ENCODE peak calls at places on chromosomes 5 and 9, in nine cellular contexts. One of them, this sample, is unnamed.

GRCh38 chr9:96139592-96140251 is 162.3 kb downstream of the HSD17B3 start:
- DNase-seq in body of pancreas: no peak
- DNase-seq in cardiac fibroblast: peak
- DNase-seq in ovary: peak
- DNase-seq in activated naive CD8-positive, alpha-beta T cell treated with anti-CD3 and anti-CD28 coated beads, Interleukin-2, amount 50 U/mL, for 24 hours: no peak
- DNase-seq in mucosa of gallbladder: peak
- DNase-seq in left ventricle myocardium inferior: no peak
- DNase-seq in GM23248: peak
- DNase-seq in mesenteric fat pad: no peak
- DNase-seq in this sample: peak

GRCh38 chr9:76987594-76988200 is 31.8 kb upstream of the FOXB2 start:
- DNase-seq in mesenteric fat pad: no peak
- DNase-seq in body of pancreas: no peak
- DNase-seq in GM23248: peak
- DNase-seq in activated naive CD8-positive, alpha-beta T cell treated with anti-CD3 and anti-CD28 coated beads, Interleukin-2, amount 50 U/mL, for 24 hours: peak
- DNase-seq in left ventricle myocardium inferior: no peak
- DNase-seq in cardiac fibroblast: peak
- DNase-seq in mucosa of gallbladder: peak
- DNase-seq in ovary: no peak
- DNase-seq in this sample: peak

GRCh38 chr5:157342822-157343402 is 77.0 kb downstream of the CYFIP2 start:
- DNase-seq in left ventricle myocardium inferior: no peak
- DNase-seq in GM23248: peak
- DNase-seq in mucosa of gallbladder: peak
- DNase-seq in mesenteric fat pad: no peak
- DNase-seq in ovary: no peak
- DNase-seq in activated naive CD8-positive, alpha-beta T cell treated with anti-CD3 and anti-CD28 coated beads, Interleukin-2, amount 50 U/mL, for 24 hours: peak
- DNase-seq in cardiac fibroblast: peak
- DNase-seq in body of pancreas: peak
- DNase-seq in this sample: no peak

GRCh38 chr9:130184983-130185382 is 12.8 kb downstream of the NCS1 start:
- DNase-seq in GM23248: no peak
- DNase-seq in ovary: no peak
- DNase-seq in mucosa of gallbladder: no peak
- DNase-seq in left ventricle myocardium inferior: no peak
- DNase-seq in body of pancreas: no peak
- DNase-seq in cardiac fibroblast: no peak
- DNase-seq in activated naive CD8-positive, alpha-beta T cell treated with anti-CD3 and anti-CD28 coated beads, Interleukin-2, amount 50 U/mL, for 24 hours: no peak
- DNase-seq in mesenteric fat pad: no peak
- DNase-seq in this sample: no peak

GRCh38 chr5:8843766-8844165 is 702.1 kb downstream of the SEMA5A start:
- DNase-seq in mesenteric fat pad: no peak
- DNase-seq in GM23248: peak
- DNase-seq in body of pancreas: no peak
- DNase-seq in ovary: no peak
- DNase-seq in cardiac fibroblast: peak
- DNase-seq in left ventricle myocardium inferior: peak
- DNase-seq in activated naive CD8-positive, alpha-beta T cell treated with anti-CD3 and anti-CD28 coated beads, Interleukin-2, amount 50 U/mL, for 24 hours: no peak
- DNase-seq in mucosa of gallbladder: peak
- DNase-seq in this sample: no peak

GRCh38 chr5:155728146-155728856 is 598.7 kb upstream of the SGCD start:
- DNase-seq in activated naive CD8-positive, alpha-beta T cell treated with anti-CD3 and anti-CD28 coated beads, Interleukin-2, amount 50 U/mL, for 24 hours: no peak
- DNase-seq in cardiac fibroblast: peak
- DNase-seq in mucosa of gallbladder: peak
- DNase-seq in left ventricle myocardium inferior: peak
- DNase-seq in body of pancreas: peak
- DNase-seq in mesenteric fat pad: peak
- DNase-seq in GM23248: peak
- DNase-seq in ovary: peak
- DNase-seq in this sample: peak

GRCh38 chr5:116037236-116037822 is 5.1 kb downstream of the ARL14EPL start:
- DNase-seq in mucosa of gallbladder: no peak
- DNase-seq in GM23248: peak
- DNase-seq in body of pancreas: no peak
- DNase-seq in left ventricle myocardium inferior: no peak
- DNase-seq in mesenteric fat pad: no peak
- DNase-seq in activated naive CD8-positive, alpha-beta T cell treated with anti-CD3 and anti-CD28 coated beads, Interleukin-2, amount 50 U/mL, for 24 hours: no peak
- DNase-seq in ovary: no peak
- DNase-seq in cardiac fibroblast: peak
- DNase-seq in this sample: no peak

GRCh38 chr5:79983618-79984017 is 7.4 kb downstream of the MTX3 start:
- DNase-seq in mucosa of gallbladder: no peak
- DNase-seq in cardiac fibroblast: no peak
- DNase-seq in left ventricle myocardium inferior: no peak
- DNase-seq in activated naive CD8-positive, alpha-beta T cell treated with anti-CD3 and anti-CD28 coated beads, Interleukin-2, amount 50 U/mL, for 24 hours: no peak
- DNase-seq in GM23248: peak
- DNase-seq in ovary: no peak
- DNase-seq in body of pancreas: no peak
- DNase-seq in mesenteric fat pad: no peak
- DNase-seq in this sample: no peak

GRCh38 chr5:39449572-39449971 is 24.8 kb upstream of the DAB2 start:
- DNase-seq in left ventricle myocardium inferior: no peak
- DNase-seq in GM23248: no peak
- DNase-seq in mesenteric fat pad: no peak
- DNase-seq in cardiac fibroblast: no peak
- DNase-seq in ovary: no peak
- DNase-seq in mucosa of gallbladder: no peak
- DNase-seq in activated naive CD8-positive, alpha-beta T cell treated with anti-CD3 and anti-CD28 coated beads, Interleukin-2, amount 50 U/mL, for 24 hours: no peak
- DNase-seq in body of pancreas: no peak
- DNase-seq in this sample: no peak

GRCh38 chr5:177131711-177132503 is 1.7 kb upstream of the NSD1 start:
- DNase-seq in ovary: peak
- DNase-seq in mucosa of gallbladder: no peak
- DNase-seq in GM23248: no peak
- DNase-seq in activated naive CD8-positive, alpha-beta T cell treated with anti-CD3 and anti-CD28 coated beads, Interleukin-2, amount 50 U/mL, for 24 hours: no peak
- DNase-seq in mesenteric fat pad: peak
- DNase-seq in body of pancreas: peak
- DNase-seq in cardiac fibroblast: peak
- DNase-seq in left ventricle myocardium inferior: peak
- DNase-seq in this sample: no peak

GRCh38 chr5:96881511-96882115 is 5.3 kb downstream of the ERAP2 start:
- DNase-seq in mucosa of gallbladder: no peak
- DNase-seq in activated naive CD8-positive, alpha-beta T cell treated with anti-CD3 and anti-CD28 coated beads, Interleukin-2, amount 50 U/mL, for 24 hours: no peak
- DNase-seq in cardiac fibroblast: peak
- DNase-seq in mesenteric fat pad: no peak
- DNase-seq in GM23248: peak
- DNase-seq in ovary: no peak
- DNase-seq in left ventricle myocardium inferior: no peak
- DNase-seq in body of pancreas: no peak
- DNase-seq in this sample: no peak

GRCh38 chr5:90399251-90399650 is 10.3 kb downstream of the CETN3 start:
- DNase-seq in activated naive CD8-positive, alpha-beta T cell treated with anti-CD3 and anti-CD28 coated beads, Interleukin-2, amount 50 U/mL, for 24 hours: no peak
- DNase-seq in body of pancreas: no peak
- DNase-seq in mesenteric fat pad: no peak
- DNase-seq in left ventricle myocardium inferior: no peak
- DNase-seq in cardiac fibroblast: peak
- DNase-seq in ovary: no peak
- DNase-seq in mucosa of gallbladder: no peak
- DNase-seq in GM23248: no peak
- DNase-seq in this sample: no peak

GRCh38 chr9:125755340-125755739 is 8.2 kb downstream of the PBX3 start:
- DNase-seq in mucosa of gallbladder: no peak
- DNase-seq in ovary: no peak
- DNase-seq in GM23248: no peak
- DNase-seq in left ventricle myocardium inferior: no peak
- DNase-seq in cardiac fibroblast: no peak
- DNase-seq in mesenteric fat pad: no peak
- DNase-seq in activated naive CD8-positive, alpha-beta T cell treated with anti-CD3 and anti-CD28 coated beads, Interleukin-2, amount 50 U/mL, for 24 hours: no peak
- DNase-seq in body of pancreas: no peak
- DNase-seq in this sample: no peak

GRCh38 chr5:159104058-159104651 is 4.4 kb upstream of the EBF1 start:
- DNase-seq in ovary: peak
- DNase-seq in GM23248: peak
- DNase-seq in mucosa of gallbladder: no peak
- DNase-seq in mesenteric fat pad: no peak
- DNase-seq in body of pancreas: no peak
- DNase-seq in left ventricle myocardium inferior: no peak
- DNase-seq in activated naive CD8-positive, alpha-beta T cell treated with anti-CD3 and anti-CD28 coated beads, Interleukin-2, amount 50 U/mL, for 24 hours: no peak
- DNase-seq in cardiac fibroblast: peak
- DNase-seq in this sample: no peak

GRCh38 chr9:133754187-133754586 is 16.0 kb upstream of the SARDH start:
- DNase-seq in ovary: no peak
- DNase-seq in activated naive CD8-positive, alpha-beta T cell treated with anti-CD3 and anti-CD28 coated beads, Interleukin-2, amount 50 U/mL, for 24 hours: no peak
- DNase-seq in cardiac fibroblast: no peak
- DNase-seq in GM23248: no peak
- DNase-seq in body of pancreas: peak
- DNase-seq in mesenteric fat pad: peak
- DNase-seq in mucosa of gallbladder: peak
- DNase-seq in left ventricle myocardium inferior: no peak
- DNase-seq in this sample: no peak

GRCh38 chr5:35753500-35753899 is 103.2 kb upstream of the IL7R start:
- DNase-seq in left ventricle myocardium inferior: no peak
- DNase-seq in body of pancreas: no peak
- DNase-seq in mesenteric fat pad: no peak
- DNase-seq in mucosa of gallbladder: no peak
- DNase-seq in ovary: no peak
- DNase-seq in GM23248: no peak
- DNase-seq in activated naive CD8-positive, alpha-beta T cell treated with anti-CD3 and anti-CD28 coated beads, Interleukin-2, amount 50 U/mL, for 24 hours: no peak
- DNase-seq in cardiac fibroblast: no peak
- DNase-seq in this sample: no peak

GRCh38 chr5:120451445-120451844 is 12.7 kb upstream of the PRR16 start:
- DNase-seq in activated naive CD8-positive, alpha-beta T cell treated with anti-CD3 and anti-CD28 coated beads, Interleukin-2, amount 50 U/mL, for 24 hours: no peak
- DNase-seq in mesenteric fat pad: no peak
- DNase-seq in mucosa of gallbladder: no peak
- DNase-seq in ovary: no peak
- DNase-seq in left ventricle myocardium inferior: no peak
- DNase-seq in GM23248: no peak
- DNase-seq in cardiac fibroblast: no peak
- DNase-seq in body of pancreas: no peak
- DNase-seq in this sample: no peak

GRCh38 chr5:123085638-123086286 is 3.3 kb upstream of the PRDM6 start:
- DNase-seq in ovary: no peak
- DNase-seq in activated naive CD8-positive, alpha-beta T cell treated with anti-CD3 and anti-CD28 coated beads, Interleukin-2, amount 50 U/mL, for 24 hours: no peak
- DNase-seq in left ventricle myocardium inferior: no peak
- DNase-seq in mesenteric fat pad: no peak
- DNase-seq in cardiac fibroblast: no peak
- DNase-seq in mucosa of gallbladder: no peak
- DNase-seq in GM23248: no peak
- DNase-seq in body of pancreas: no peak
- DNase-seq in this sample: no peak

GRCh38 chr5:31407921-31408714 is 123.8 kb downstream of the DROSHA start:
- DNase-seq in activated naive CD8-positive, alpha-beta T cell treated with anti-CD3 and anti-CD28 coated beads, Interleukin-2, amount 50 U/mL, for 24 hours: no peak
- DNase-seq in body of pancreas: no peak
- DNase-seq in cardiac fibroblast: peak
- DNase-seq in mesenteric fat pad: no peak
- DNase-seq in ovary: no peak
- DNase-seq in mucosa of gallbladder: no peak
- DNase-seq in left ventricle myocardium inferior: no peak
- DNase-seq in GM23248: peak
- DNase-seq in this sample: no peak

GRCh38 chr5:146731909-146732659 is 146.5 kb downstream of the PPP2R2B start:
- DNase-seq in mucosa of gallbladder: no peak
- DNase-seq in left ventricle myocardium inferior: no peak
- DNase-seq in mesenteric fat pad: no peak
- DNase-seq in body of pancreas: no peak
- DNase-seq in activated naive CD8-positive, alpha-beta T cell treated with anti-CD3 and anti-CD28 coated beads, Interleukin-2, amount 50 U/mL, for 24 hours: no peak
- DNase-seq in ovary: no peak
- DNase-seq in GM23248: peak
- DNase-seq in cardiac fibroblast: peak
- DNase-seq in this sample: no peak

GRCh38 chr9:137176302-137177182 is 4.7 kb upstream of the TMEM210 start:
- DNase-seq in GM23248: peak
- DNase-seq in mucosa of gallbladder: no peak
- DNase-seq in ovary: no peak
- DNase-seq in body of pancreas: no peak
- DNase-seq in mesenteric fat pad: no peak
- DNase-seq in left ventricle myocardium inferior: no peak
- DNase-seq in cardiac fibroblast: peak
- DNase-seq in activated naive CD8-positive, alpha-beta T cell treated with anti-CD3 and anti-CD28 coated beads, Interleukin-2, amount 50 U/mL, for 24 hours: no peak
- DNase-seq in this sample: no peak

GRCh38 chr5:176889321-176890280 is 9.5 kb downstream of the HK3 start:
- DNase-seq in body of pancreas: no peak
- DNase-seq in mesenteric fat pad: peak
- DNase-seq in activated naive CD8-positive, alpha-beta T cell treated with anti-CD3 and anti-CD28 coated beads, Interleukin-2, amount 50 U/mL, for 24 hours: no peak
- DNase-seq in cardiac fibroblast: no peak
- DNase-seq in ovary: no peak
- DNase-seq in left ventricle myocardium inferior: no peak
- DNase-seq in GM23248: no peak
- DNase-seq in mucosa of gallbladder: no peak
- DNase-seq in this sample: no peak

GRCh38 chr9:110050925-110051355 is 157.0 kb downstream of the C9orf152 start:
- DNase-seq in activated naive CD8-positive, alpha-beta T cell treated with anti-CD3 and anti-CD28 coated beads, Interleukin-2, amount 50 U/mL, for 24 hours: no peak
- DNase-seq in mesenteric fat pad: no peak
- DNase-seq in mucosa of gallbladder: no peak
- DNase-seq in ovary: peak
- DNase-seq in body of pancreas: no peak
- DNase-seq in cardiac fibroblast: peak
- DNase-seq in left ventricle myocardium inferior: no peak
- DNase-seq in GM23248: peak
- DNase-seq in this sample: peak

GRCh38 chr5:151584057-151584937 is 6.8 kb downstream of the FAT2 start:
- DNase-seq in activated naive CD8-positive, alpha-beta T cell treated with anti-CD3 and anti-CD28 coated beads, Interleukin-2, amount 50 U/mL, for 24 hours: no peak
- DNase-seq in ovary: no peak
- DNase-seq in mucosa of gallbladder: no peak
- DNase-seq in cardiac fibroblast: no peak
- DNase-seq in body of pancreas: no peak
- DNase-seq in left ventricle myocardium inferior: no peak
- DNase-seq in mesenteric fat pad: peak
- DNase-seq in GM23248: no peak
- DNase-seq in this sample: no peak

GRCh38 chr9:83959061-83959460 is 21.0 kb downstream of the HNRNPK start:
- DNase-seq in activated naive CD8-positive, alpha-beta T cell treated with anti-CD3 and anti-CD28 coated beads, Interleukin-2, amount 50 U/mL, for 24 hours: no peak
- DNase-seq in mucosa of gallbladder: no peak
- DNase-seq in mesenteric fat pad: no peak
- DNase-seq in cardiac fibroblast: peak
- DNase-seq in body of pancreas: no peak
- DNase-seq in left ventricle myocardium inferior: no peak
- DNase-seq in ovary: no peak
- DNase-seq in GM23248: peak
- DNase-seq in this sample: no peak

GRCh38 chr9:130448035-130448624 is 3.4 kb downstream of the ASS1 start:
- DNase-seq in mucosa of gallbladder: no peak
- DNase-seq in mesenteric fat pad: no peak
- DNase-seq in body of pancreas: no peak
- DNase-seq in left ventricle myocardium inferior: no peak
- DNase-seq in GM23248: peak
- DNase-seq in cardiac fibroblast: no peak
- DNase-seq in ovary: no peak
- DNase-seq in activated naive CD8-positive, alpha-beta T cell treated with anti-CD3 and anti-CD28 coated beads, Interleukin-2, amount 50 U/mL, for 24 hours: peak
- DNase-seq in this sample: no peak

GRCh38 chr5:78907255-78907886 is 77.7 kb downstream of the ARSB start:
- DNase-seq in GM23248: peak
- DNase-seq in left ventricle myocardium inferior: peak
- DNase-seq in body of pancreas: no peak
- DNase-seq in mesenteric fat pad: no peak
- DNase-seq in activated naive CD8-positive, alpha-beta T cell treated with anti-CD3 and anti-CD28 coated beads, Interleukin-2, amount 50 U/mL, for 24 hours: no peak
- DNase-seq in mucosa of gallbladder: no peak
- DNase-seq in cardiac fibroblast: peak
- DNase-seq in ovary: peak
- DNase-seq in this sample: no peak

GRCh38 chr5:36875789-36876388 is 680 bp upstream of the NIPBL start:
- DNase-seq in cardiac fibroblast: peak
- DNase-seq in GM23248: peak
- DNase-seq in ovary: peak
- DNase-seq in left ventricle myocardium inferior: peak
- DNase-seq in mesenteric fat pad: peak
- DNase-seq in activated naive CD8-positive, alpha-beta T cell treated with anti-CD3 and anti-CD28 coated beads, Interleukin-2, amount 50 U/mL, for 24 hours: peak
- DNase-seq in body of pancreas: peak
- DNase-seq in mucosa of gallbladder: peak
- DNase-seq in this sample: peak

GRCh38 chr5:77369566-77369965 is 122.5 kb downstream of the WDR41 start:
- DNase-seq in ovary: no peak
- DNase-seq in left ventricle myocardium inferior: no peak
- DNase-seq in activated naive CD8-positive, alpha-beta T cell treated with anti-CD3 and anti-CD28 coated beads, Interleukin-2, amount 50 U/mL, for 24 hours: no peak
- DNase-seq in mesenteric fat pad: no peak
- DNase-seq in mucosa of gallbladder: no peak
- DNase-seq in GM23248: no peak
- DNase-seq in body of pancreas: no peak
- DNase-seq in cardiac fibroblast: no peak
- DNase-seq in this sample: no peak

GRCh38 chr5:179765400-179765799 is 28.4 kb upstream of the LTC4S start:
- DNase-seq in mucosa of gallbladder: no peak
- DNase-seq in left ventricle myocardium inferior: peak
- DNase-seq in body of pancreas: no peak
- DNase-seq in activated naive CD8-positive, alpha-beta T cell treated with anti-CD3 and anti-CD28 coated beads, Interleukin-2, amount 50 U/mL, for 24 hours: no peak
- DNase-seq in mesenteric fat pad: no peak
- DNase-seq in ovary: no peak
- DNase-seq in cardiac fibroblast: peak
- DNase-seq in GM23248: peak
- DNase-seq in this sample: no peak

GRCh38 chr5:6264394-6264793 is 114.0 kb downstream of the MED10 start:
- DNase-seq in GM23248: no peak
- DNase-seq in activated naive CD8-positive, alpha-beta T cell treated with anti-CD3 and anti-CD28 coated beads, Interleukin-2, amount 50 U/mL, for 24 hours: no peak
- DNase-seq in cardiac fibroblast: no peak
- DNase-seq in mesenteric fat pad: no peak
- DNase-seq in ovary: no peak
- DNase-seq in mucosa of gallbladder: no peak
- DNase-seq in body of pancreas: no peak
- DNase-seq in left ventricle myocardium inferior: no peak
- DNase-seq in this sample: no peak